ENCODE peak calls at places on chromosome 7, in four cellular contexts. X is A549, W is HCT116, Q is stomach. F is an unnamed sample.

GRCh38 chr7:137768371-137768770 is 78.4 kb downstream of the DGKI start:
- DNase-seq in X (no peak), Q (no peak), W (no peak), F (no peak)

GRCh38 chr7:66167773-66168367 is 37.3 kb upstream of the TPST1 start:
- DNase-seq in X (no peak), W (no peak), Q (no peak), F (no peak)

GRCh38 chr7:28871083-28871482 is 87.0 kb downstream of the TRIL start:
- DNase-seq in X (no peak), Q (no peak), W (no peak), F (no peak)

GRCh38 chr7:130921391-130922180 is 187.6 kb upstream of the KLF14 start:
- DNase-seq in W (no peak), Q (peak), X (no peak), F (no peak)

GRCh38 chr7:44221231-44221791 is 20.5 kb downstream of the YKT6 start:
- DNase-seq in Q (no peak), W (no peak), X (no peak), F (no peak)

GRCh38 chr7:158856883-158857668 is 718 bp downstream of the DYNC2I1 start:
- DNase-seq in W (no peak), X (peak), Q (no peak), F (no peak)

GRCh38 chr7:146366938-146367337 is 250.3 kb downstream of the CNTNAP2 start:
- DNase-seq in X (no peak), Q (no peak), W (no peak), F (no peak)

GRCh38 chr7:95471076-95471475 is 14.7 kb upstream of the ASB4 start:
- DNase-seq in W (no peak), X (no peak), Q (no peak), F (peak)

GRCh38 chr7:36129048-36129534 is 24.0 kb upstream of the EEPD1 start:
- DNase-seq in W (no peak), Q (peak), X (peak), F (no peak)

GRCh38 chr7:131284702-131285419 is 42.8 kb upstream of the MKLN1 start:
- DNase-seq in Q (peak), X (no peak), W (no peak), F (no peak)

GRCh38 chr7:156942708-156943090 is 6.8 kb upstream of the NOM1 start:
- DNase-seq in X (no peak), Q (no peak), W (no peak), F (no peak)

GRCh38 chr7:4883352-4884144 is at the start of gene RADIL:
- DNase-seq in X (peak), W (peak), Q (peak), F (peak)

GRCh38 chr7:108202743-108203142 is 72.6 kb upstream of the LAMB4 start:
- DNase-seq in W (no peak), Q (no peak), X (no peak), F (no peak)

GRCh38 chr7:83166781-83167180 is 4.1 kb upstream of the PCLO start:
- DNase-seq in W (no peak), X (no peak), Q (no peak), F (no peak)

GRCh38 chr7:30938435-30939316 is 25.1 kb upstream of the GHRHR start:
- DNase-seq in W (peak), X (peak), Q (peak), F (peak)

GRCh38 chr7:26859720-26860119 is 4.7 kb downstream of the SKAP2 start:
- DNase-seq in W (no peak), Q (no peak), X (no peak), F (no peak)

GRCh38 chr7:26858229-26858568 is 6.2 kb downstream of the SKAP2 start:
- DNase-seq in W (no peak), X (no peak), Q (no peak), F (no peak)

GRCh38 chr7:26857534-26858228 is 6.7 kb downstream of the SKAP2 start:
- DNase-seq in X (no peak), W (no peak), Q (no peak), F (peak)

GRCh38 chr7:26857170-26857533 is 7.2 kb downstream of the SKAP2 start:
- DNase-seq in W (no peak), X (no peak), Q (no peak), F (no peak)

DNA sequence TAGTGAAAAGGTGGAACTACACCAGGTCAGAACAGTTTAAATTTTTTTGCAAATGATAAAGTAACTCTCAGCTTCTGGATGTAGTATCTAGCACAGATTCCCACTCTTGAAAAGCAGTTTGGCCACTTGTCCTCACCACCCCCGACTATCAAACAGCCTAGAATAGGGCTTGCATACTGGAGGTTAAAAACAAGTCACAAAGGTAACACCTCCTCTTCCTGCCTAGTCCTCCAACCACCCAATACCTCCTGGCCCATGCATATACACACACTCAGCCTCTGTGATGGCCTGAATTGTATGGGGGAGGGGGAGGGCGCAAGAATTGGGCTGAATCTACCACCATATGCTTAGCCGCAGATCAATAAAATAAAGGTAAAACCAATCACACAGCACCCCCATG is 5.7 kb downstream of the SKAP2 start:
- DNase-seq in Q (no peak), X (no peak), W (no peak), F (no peak)
- TF ChIP-seq POLR2A in Q (no peak), X (no peak), W (no peak), F (no peak)

GRCh38 chr7:151696738-151697514 is 177.2 kb upstream of the RHEB start:
- DNase-seq in X (peak), Q (peak), W (no peak), F (no peak)
- TF ChIP-seq POLR2A in X (no peak), Q (no peak), W (no peak), F (no peak)

GRCh38 chr7:99392659-99393362 is 15.6 kb downstream of the PDAP1 start:
- DNase-seq in W (no peak), X (no peak), Q (peak), F (no peak)
- TF ChIP-seq POLR2A in W (no peak), X (no peak), Q (no peak), F (no peak)

DNA sequence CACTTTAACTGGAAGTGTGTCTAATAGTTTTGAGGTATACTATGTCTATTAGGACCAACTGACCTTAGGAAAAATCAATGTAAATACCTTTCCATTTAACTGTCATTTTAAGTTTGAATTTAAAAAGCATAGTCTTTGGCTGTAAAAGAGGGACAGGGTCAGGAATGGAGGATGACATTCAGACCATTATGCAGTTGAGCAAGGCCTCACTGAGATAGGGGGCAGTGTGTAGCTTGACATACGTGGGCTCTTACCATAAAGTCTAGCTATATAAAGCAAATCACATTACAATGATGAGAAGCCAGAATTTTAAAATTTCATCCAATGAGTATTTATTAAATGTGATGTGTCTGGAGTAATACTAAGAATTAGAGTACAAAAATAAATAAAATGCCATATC is 17.9 kb downstream of the PALS2 start:
- DNase-seq in Q (no peak), X (no peak), W (no peak), F (no peak)
- TF ChIP-seq POLR2A in Q (no peak), X (no peak), W (no peak), F (no peak)

GRCh38 chr7:192035-192649 is at the start of gene FAM20C:
- DNase-seq in W (peak), Q (peak), X (peak), F (peak)
- TF ChIP-seq POLR2A in W (peak), Q (no peak), X (peak), F (no peak)

GRCh38 chr7:127819975-127820778 is 168.2 kb downstream of the SND1 start:
- DNase-seq in Q (no peak), X (no peak), W (peak), F (peak)
- TF ChIP-seq POLR2A in Q (no peak), X (no peak), W (no peak), F (no peak)

DNA sequence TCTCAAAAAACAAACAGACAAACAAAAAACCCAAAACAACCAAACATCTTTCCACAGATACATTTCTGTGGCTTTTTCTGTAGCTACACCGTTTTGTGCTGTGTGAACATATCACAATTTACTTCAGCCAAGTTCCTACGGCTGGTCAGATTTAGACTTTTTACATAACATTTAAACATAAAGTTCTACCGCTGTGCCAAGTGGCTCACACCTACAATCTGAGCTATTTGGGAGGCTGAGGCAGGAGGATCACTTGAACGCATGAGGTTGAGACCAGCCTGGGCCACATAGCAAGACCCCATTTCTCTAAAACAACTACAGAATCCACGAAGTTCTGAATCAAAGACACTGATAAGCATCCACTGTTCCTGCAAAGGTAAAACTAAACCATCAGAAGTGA is 30.3 kb downstream of the DAGLB start:
- DNase-seq in W (no peak), Q (no peak), X (no peak), F (no peak)
- TF ChIP-seq POLR2A in W (no peak), Q (no peak), X (no peak), F (no peak)